ENCODE peak calls at places on chromosomes 11 and 22, in six cellular contexts. One of them, this sample, is unnamed.

GRCh38 chr11:14101388-14101787 is 138.9 kb downstream of the SPON1 start:
- DNase-seq in left ventricle myocardium inferior: no peak
- DNase-seq in transverse colon: no peak
- DNase-seq in esophagus squamous epithelium: no peak
- DNase-seq in lower lobe of right lung: no peak
- DNase-seq in mammary epithelial cell: no peak
- DNase-seq in this sample: no peak

GRCh38 chr11:19853016-19853415 is 140.4 kb downstream of the NAV2 start:
- DNase-seq in transverse colon: no peak
- DNase-seq in esophagus squamous epithelium: no peak
- DNase-seq in left ventricle myocardium inferior: no peak
- DNase-seq in lower lobe of right lung: no peak
- DNase-seq in mammary epithelial cell: peak; percentile 25
- DNase-seq in this sample: no peak

GRCh38 chr11:41237386-41237785 is 222.1 kb downstream of the LRRC4C start:
- DNase-seq in esophagus squamous epithelium: no peak
- DNase-seq in lower lobe of right lung: no peak
- DNase-seq in mammary epithelial cell: no peak
- DNase-seq in left ventricle myocardium inferior: no peak
- DNase-seq in transverse colon: no peak
- DNase-seq in this sample: no peak

GRCh38 chr22:24271406-24271760 is 752 bp downstream of the SPECC1L start:
- DNase-seq in transverse colon: no peak
- DNase-seq in left ventricle myocardium inferior: no peak
- DNase-seq in lower lobe of right lung: no peak
- DNase-seq in esophagus squamous epithelium: no peak
- DNase-seq in mammary epithelial cell: peak; percentile 30
- DNase-seq in this sample: no peak

GRCh38 chr11:17986007-17986710 is 26.7 kb downstream of the SERGEF start:
- DNase-seq in mammary epithelial cell: peak; percentile 82
- DNase-seq in left ventricle myocardium inferior: peak; percentile 28
- DNase-seq in lower lobe of right lung: no peak
- DNase-seq in transverse colon: no peak
- DNase-seq in esophagus squamous epithelium: no peak
- DNase-seq in this sample: no peak

GRCh38 chr22:37741312-37741795 is 44.5 kb downstream of the TRIOBP start:
- DNase-seq in lower lobe of right lung: peak; percentile 82
- DNase-seq in transverse colon: peak; percentile 81
- DNase-seq in esophagus squamous epithelium: no peak
- DNase-seq in mammary epithelial cell: peak; percentile 79
- DNase-seq in left ventricle myocardium inferior: peak; percentile 89
- DNase-seq in this sample: peak; percentile 89

GRCh38 chr11:13983081-13983751 is 20.7 kb downstream of the SPON1 start:
- DNase-seq in mammary epithelial cell: no peak
- DNase-seq in lower lobe of right lung: no peak
- DNase-seq in esophagus squamous epithelium: no peak
- DNase-seq in left ventricle myocardium inferior: no peak
- DNase-seq in transverse colon: peak; percentile 45
- DNase-seq in this sample: no peak

GRCh38 chr11:80163011-80163410 is 722.2 kb upstream of the TENM4 start:
- DNase-seq in esophagus squamous epithelium: no peak
- DNase-seq in left ventricle myocardium inferior: no peak
- DNase-seq in mammary epithelial cell: peak; percentile 56
- DNase-seq in transverse colon: no peak
- DNase-seq in lower lobe of right lung: no peak
- DNase-seq in this sample: no peak

GRCh38 chr11:109945626-109946321 is 147.4 kb upstream of the ZC3H12C start:
- DNase-seq in esophagus squamous epithelium: no peak
- DNase-seq in left ventricle myocardium inferior: no peak
- DNase-seq in transverse colon: no peak
- DNase-seq in mammary epithelial cell: no peak
- DNase-seq in lower lobe of right lung: no peak
- DNase-seq in this sample: no peak

DNA sequence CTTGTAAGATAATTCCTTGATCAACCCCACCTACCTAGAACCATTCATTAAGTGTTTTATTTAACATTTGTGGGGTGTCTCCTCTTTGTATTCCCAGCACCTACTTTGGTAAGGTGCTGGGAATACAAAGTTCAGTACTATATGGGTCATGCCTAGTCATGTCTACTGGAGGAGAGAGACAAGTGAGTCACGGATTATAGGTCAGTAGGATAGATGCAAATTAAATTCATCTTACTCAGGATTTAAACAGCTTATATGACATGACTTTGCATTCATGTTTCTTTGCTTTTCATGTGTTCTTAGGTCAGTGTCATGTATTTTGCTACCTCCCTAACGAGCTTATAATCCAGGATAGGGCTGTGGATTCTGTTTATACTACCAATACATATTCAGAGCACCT is 3.4 kb upstream of the FADS1 start:
- DNase-seq in mammary epithelial cell: peak; percentile 88
- DNase-seq in lower lobe of right lung: no peak
- DNase-seq in left ventricle myocardium inferior: no peak
- DNase-seq in transverse colon: no peak
- DNase-seq in esophagus squamous epithelium: no peak
- DNase-seq in this sample: no peak
- H3K27me3 ChIP-seq in mammary epithelial cell: no peaks in the 10 kb centered on the region
- H3K27me3 ChIP-seq in lower lobe of right lung: no peaks in the 10 kb centered on the region
- H3K27me3 ChIP-seq in left ventricle myocardium inferior: no peaks in the 10 kb centered on the region
- H3K27me3 ChIP-seq in transverse colon: peaks cover 28% of the 10 kb centered on the region
- H3K27me3 ChIP-seq in esophagus squamous epithelium: no peaks in the 10 kb centered on the region
- H3K27me3 ChIP-seq in this sample: no peaks in the 10 kb centered on the region

GRCh38 chr11:59174664-59175033 is 2.7 kb downstream of the DTX4 start:
- DNase-seq in mammary epithelial cell: peak; percentile 94
- DNase-seq in transverse colon: peak; percentile 70
- DNase-seq in lower lobe of right lung: no peak
- DNase-seq in left ventricle myocardium inferior: no peak
- DNase-seq in esophagus squamous epithelium: no peak
- DNase-seq in this sample: peak; percentile 62
- H3K27ac ChIP-seq in mammary epithelial cell: peak overlapping the region; percentile 92
- H3K27ac ChIP-seq in transverse colon: peak overlapping the region; percentile 87
- H3K27ac ChIP-seq in lower lobe of right lung: peak overlapping the region; percentile 32
- H3K27ac ChIP-seq in left ventricle myocardium inferior: peak overlapping the region; percentile 79
- H3K27ac ChIP-seq in esophagus squamous epithelium: peak overlapping the region; percentile 49
- H3K27ac ChIP-seq in this sample: peak overlapping the region; percentile 79

GRCh38 chr11:75554258-75555022 is 7.6 kb upstream of the SERPINH1 start:
- DNase-seq in transverse colon: peak; percentile 82
- DNase-seq in lower lobe of right lung: peak; percentile 79
- DNase-seq in left ventricle myocardium inferior: peak; percentile 94
- DNase-seq in mammary epithelial cell: no peak
- DNase-seq in esophagus squamous epithelium: no peak
- DNase-seq in this sample: peak; percentile 65

GRCh38 chr11:75560644-75561043 is 1.4 kb upstream of the SERPINH1 start:
- DNase-seq in lower lobe of right lung: no peak
- DNase-seq in esophagus squamous epithelium: no peak
- DNase-seq in transverse colon: no peak
- DNase-seq in mammary epithelial cell: no peak
- DNase-seq in left ventricle myocardium inferior: no peak
- DNase-seq in this sample: no peak

GRCh38 chr11:75555079-75555811 is 6.8 kb upstream of the SERPINH1 start:
- DNase-seq in transverse colon: no peak
- DNase-seq in lower lobe of right lung: no peak
- DNase-seq in esophagus squamous epithelium: no peak
- DNase-seq in left ventricle myocardium inferior: no peak
- DNase-seq in mammary epithelial cell: no peak
- DNase-seq in this sample: no peak

GRCh38 chr11:75558939-75559843 is 2.9 kb upstream of the SERPINH1 start:
- DNase-seq in esophagus squamous epithelium: no peak
- DNase-seq in mammary epithelial cell: no peak
- DNase-seq in left ventricle myocardium inferior: no peak
- DNase-seq in transverse colon: no peak
- DNase-seq in lower lobe of right lung: peak; percentile 66
- DNase-seq in this sample: no peak

DNA sequence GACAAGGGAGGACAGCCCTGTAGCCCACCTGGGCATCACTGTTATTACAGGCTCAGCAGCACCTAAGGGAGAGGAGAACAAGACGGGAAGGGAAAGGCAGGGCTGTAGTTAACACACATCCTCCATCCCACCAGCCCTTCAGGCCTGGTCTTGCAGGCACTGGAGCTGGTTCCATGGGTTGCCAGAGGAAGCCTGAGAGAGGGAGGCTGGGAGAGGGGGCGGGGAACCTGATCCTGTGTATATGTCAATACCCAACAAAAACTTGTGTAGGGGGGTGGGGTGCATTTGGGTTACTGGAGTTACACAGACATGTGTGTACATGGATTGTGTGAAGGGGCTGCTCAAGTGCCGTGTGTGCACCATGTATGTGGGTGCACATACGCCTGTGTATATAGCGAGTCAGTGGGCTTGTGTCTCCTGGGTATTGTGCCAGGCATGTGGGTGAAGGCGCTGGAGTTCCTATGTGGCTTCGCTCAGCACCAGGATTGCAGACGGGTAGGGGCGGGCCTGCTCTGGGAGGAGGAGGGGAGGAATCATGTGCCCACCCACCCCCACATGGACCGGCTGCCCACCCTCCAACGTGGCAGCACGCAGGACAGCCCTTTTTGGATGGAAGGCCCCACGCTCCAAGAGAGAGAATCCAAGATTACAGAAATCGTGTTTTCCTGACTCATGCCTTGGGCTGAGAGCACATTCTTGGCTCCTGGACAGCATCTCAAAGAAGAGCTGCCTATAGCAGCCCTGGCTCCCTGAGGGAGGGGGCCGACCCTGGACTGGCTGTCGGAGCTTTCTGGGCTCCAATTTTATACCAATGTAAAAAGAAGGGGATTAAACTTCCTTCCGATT is 4.2 kb upstream of the SERPINH1 start:
- DNase-seq in mammary epithelial cell: no peak
- DNase-seq in transverse colon: peak; percentile 41
- DNase-seq in esophagus squamous epithelium: no peak
- DNase-seq in lower lobe of right lung: peak; percentile 69
- DNase-seq in left ventricle myocardium inferior: no peak
- DNase-seq in this sample: no peak
- H3K27me3 ChIP-seq in mammary epithelial cell: no peaks in the 10 kb centered on the region
- H3K27me3 ChIP-seq in transverse colon: no peaks in the 10 kb centered on the region
- H3K27me3 ChIP-seq in esophagus squamous epithelium: no peaks in the 10 kb centered on the region
- H3K27me3 ChIP-seq in lower lobe of right lung: no peaks in the 10 kb centered on the region
- H3K27me3 ChIP-seq in left ventricle myocardium inferior: no peaks in the 10 kb centered on the region
- H3K27me3 ChIP-seq in this sample: no peaks in the 10 kb centered on the region

GRCh38 chr11:74288161-74288560 is 23.3 kb downstream of the P4HA3 start:
- DNase-seq in transverse colon: no peak
- DNase-seq in mammary epithelial cell: peak; percentile 93
- DNase-seq in lower lobe of right lung: no peak
- DNase-seq in left ventricle myocardium inferior: no peak
- DNase-seq in esophagus squamous epithelium: no peak
- DNase-seq in this sample: no peak
- H3K27ac ChIP-seq in transverse colon: no peak overlapping the region
- H3K27ac ChIP-seq in mammary epithelial cell: peak overlapping the region; percentile 29
- H3K27ac ChIP-seq in lower lobe of right lung: no peak overlapping the region
- H3K27ac ChIP-seq in left ventricle myocardium inferior: no peak overlapping the region
- H3K27ac ChIP-seq in esophagus squamous epithelium: no peak overlapping the region
- H3K27ac ChIP-seq in this sample: no peak overlapping the region

GRCh38 chr11:3234846-3235245 is 2.6 kb upstream of the MRGPRE start:
- DNase-seq in lower lobe of right lung: no peak
- DNase-seq in transverse colon: no peak
- DNase-seq in esophagus squamous epithelium: no peak
- DNase-seq in left ventricle myocardium inferior: no peak
- DNase-seq in mammary epithelial cell: no peak
- DNase-seq in this sample: no peak
- H3K27me3 ChIP-seq in lower lobe of right lung: peaks cover 14% of the 10 kb centered on the region
- H3K27me3 ChIP-seq in transverse colon: peaks cover 30% of the 10 kb centered on the region
- H3K27me3 ChIP-seq in esophagus squamous epithelium: no peaks in the 10 kb centered on the region
- H3K27me3 ChIP-seq in left ventricle myocardium inferior: peaks cover 34% of the 10 kb centered on the region
- H3K27me3 ChIP-seq in mammary epithelial cell: no peaks in the 10 kb centered on the region
- H3K27me3 ChIP-seq in this sample: no peaks in the 10 kb centered on the region

GRCh38 chr22:30274061-30274812 is 7.6 kb upstream of the OSM start:
- DNase-seq in transverse colon: no peak
- DNase-seq in esophagus squamous epithelium: no peak
- DNase-seq in lower lobe of right lung: no peak
- DNase-seq in left ventricle myocardium inferior: no peak
- DNase-seq in mammary epithelial cell: no peak
- DNase-seq in this sample: no peak
- H3K27ac ChIP-seq in transverse colon: no peak overlapping the region
- H3K27ac ChIP-seq in esophagus squamous epithelium: peak overlapping the region; percentile 5
- H3K27ac ChIP-seq in lower lobe of right lung: no peak overlapping the region
- H3K27ac ChIP-seq in left ventricle myocardium inferior: no peak overlapping the region
- H3K27ac ChIP-seq in mammary epithelial cell: no peak overlapping the region
- H3K27ac ChIP-seq in this sample: no peak overlapping the region

GRCh38 chr22:39247379-39247778 is 2.6 kb upstream of the PDGFB start:
- DNase-seq in transverse colon: no peak
- DNase-seq in left ventricle myocardium inferior: no peak
- DNase-seq in mammary epithelial cell: no peak
- DNase-seq in lower lobe of right lung: no peak
- DNase-seq in esophagus squamous epithelium: no peak
- DNase-seq in this sample: no peak

GRCh38 chr22:39248254-39248653 is 3.5 kb upstream of the PDGFB start:
- DNase-seq in lower lobe of right lung: no peak
- DNase-seq in left ventricle myocardium inferior: no peak
- DNase-seq in esophagus squamous epithelium: no peak
- DNase-seq in mammary epithelial cell: no peak
- DNase-seq in transverse colon: no peak
- DNase-seq in this sample: no peak

GRCh38 chr22:39245130-39246039 is 603 bp upstream of the PDGFB start:
- DNase-seq in lower lobe of right lung: no peak
- DNase-seq in left ventricle myocardium inferior: no peak
- DNase-seq in transverse colon: no peak
- DNase-seq in mammary epithelial cell: no peak
- DNase-seq in esophagus squamous epithelium: no peak
- DNase-seq in this sample: no peak

GRCh38 chr22:39246217-39246616 is 1.4 kb upstream of the PDGFB start:
- DNase-seq in left ventricle myocardium inferior: no peak
- DNase-seq in mammary epithelial cell: no peak
- DNase-seq in esophagus squamous epithelium: no peak
- DNase-seq in lower lobe of right lung: no peak
- DNase-seq in transverse colon: no peak
- DNase-seq in this sample: no peak

DNA sequence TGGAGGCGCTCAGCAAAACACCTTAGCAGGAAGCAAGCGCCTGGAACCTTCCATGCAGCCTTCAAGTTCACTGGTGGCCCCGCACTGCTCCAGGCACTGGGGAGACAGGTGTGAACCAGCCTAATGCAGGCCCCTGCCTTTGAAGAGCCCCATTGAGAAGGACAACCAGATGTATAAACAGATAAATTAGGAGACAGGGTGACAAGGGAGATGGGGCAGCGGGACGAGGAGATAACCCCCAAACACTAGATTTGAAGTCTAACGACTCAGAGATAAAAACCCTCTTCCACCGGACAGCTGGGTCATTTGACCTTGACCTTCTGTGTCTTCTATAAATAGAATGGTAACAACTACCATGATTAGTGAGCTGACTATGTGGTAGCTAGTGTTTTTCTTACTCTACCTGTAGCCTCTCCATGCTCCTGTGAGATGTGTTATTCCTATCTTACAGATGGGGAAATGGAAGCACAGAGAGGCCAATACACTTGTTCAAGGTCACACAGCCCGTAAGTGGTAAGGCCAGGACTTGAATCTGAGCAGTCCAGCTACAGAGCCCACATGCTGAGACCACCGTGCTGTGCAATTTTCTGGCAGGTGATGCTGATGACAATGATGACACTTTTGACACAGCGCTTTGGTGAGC is 2.0 kb upstream of the PDGFB start:
- DNase-seq in transverse colon: no peak
- DNase-seq in left ventricle myocardium inferior: no peak
- DNase-seq in lower lobe of right lung: no peak
- DNase-seq in esophagus squamous epithelium: no peak
- DNase-seq in mammary epithelial cell: no peak
- DNase-seq in this sample: no peak
- H3K27me3 ChIP-seq in transverse colon: peaks cover 96% of the 10 kb centered on the region
- H3K27me3 ChIP-seq in left ventricle myocardium inferior: peaks cover 13% of the 10 kb centered on the region
- H3K27me3 ChIP-seq in lower lobe of right lung: peaks cover 34% of the 10 kb centered on the region
- H3K27me3 ChIP-seq in esophagus squamous epithelium: no peaks in the 10 kb centered on the region
- H3K27me3 ChIP-seq in mammary epithelial cell: no peaks in the 10 kb centered on the region
- H3K27me3 ChIP-seq in this sample: no peaks in the 10 kb centered on the region

This sample was measured in right lobe of liver.